ENCODE peak calls at places on chromosome 18, in five cellular contexts. A, C, I, Y and B are unnamed samples.

GRCh38 chr18:36127866-36128845 is 984 bp downstream of the SLC39A6 start:
- DNase-seq in A (peak), C (peak), I (peak), Y (no peak), B (no peak)

GRCh38 chr18:60624207-60624606 is 251.6 kb upstream of the MC4R start:
- DNase-seq in A (no peak), C (no peak), I (no peak), Y (no peak), B (no peak)

GRCh38 chr18:40852406-40852805 is 1102.6 kb upstream of the PIK3C3 start:
- DNase-seq in A (no peak), C (no peak), I (peak), Y (no peak), B (no peak)

GRCh38 chr18:3177902-3178687 is 41.7 kb downstream of the MYOM1 start:
- DNase-seq in A (peak), C (peak), I (no peak), Y (no peak), B (peak)

GRCh38 chr18:42001801-42002200 is 46.8 kb downstream of the PIK3C3 start:
- DNase-seq in A (no peak), C (no peak), I (no peak), Y (no peak), B (no peak)

GRCh38 chr18:62938451-62938850 is 223.1 kb downstream of the PHLPP1 start:
- DNase-seq in A (no peak), C (no peak), I (no peak), Y (no peak), B (no peak)

GRCh38 chr18:45519881-45520280 is 95.4 kb upstream of the SLC14A2 start:
- DNase-seq in A (no peak), C (no peak), I (no peak), Y (no peak), B (no peak)

GRCh38 chr18:75376004-75376403 is 51.5 kb downstream of the SMIM21 start:
- DNase-seq in A (no peak), C (no peak), I (peak), Y (no peak), B (no peak)

GRCh38 chr18:64872710-64873458 is 724.0 kb upstream of the LINC00305 start:
- DNase-seq in A (no peak), C (no peak), I (no peak), Y (no peak), B (no peak)

GRCh38 chr18:2717407-2717806 is 61.9 kb downstream of the SMCHD1 start:
- DNase-seq in A (no peak), C (no peak), I (no peak), Y (no peak), B (no peak)

GRCh38 chr18:6219116-6219717 is 195.5 kb downstream of the L3MBTL4 start:
- DNase-seq in A (no peak), C (peak), I (no peak), Y (no peak), B (no peak)

GRCh38 chr18:42053188-42053781 is 98.3 kb downstream of the PIK3C3 start:
- DNase-seq in A (peak), C (peak), I (peak), Y (no peak), B (peak)

GRCh38 chr18:78583739-78584066 is 395.9 kb upstream of the SALL3 start:
- DNase-seq in A (no peak), C (no peak), I (no peak), Y (no peak), B (no peak)

GRCh38 chr18:46264255-46264654 is 160.1 kb downstream of the HAUS1 start:
- DNase-seq in A (no peak), C (no peak), I (peak), Y (no peak), B (no peak)

GRCh38 chr18:63963610-63964256 is 6.1 kb upstream of the SERPINB8 start:
- DNase-seq in A (peak), C (peak), I (peak), Y (no peak), B (no peak)

GRCh38 chr18:65919018-65919417 is 168.2 kb downstream of the CDH7 start:
- DNase-seq in A (no peak), C (no peak), I (no peak), Y (no peak), B (no peak)

GRCh38 chr18:45945669-45946068 is 21.5 kb downstream of the EPG5 start:
- DNase-seq in A (no peak), C (no peak), I (no peak), Y (no peak), B (no peak)

GRCh38 chr18:43620936-43621335 is 343.6 kb upstream of the SYT4 start:
- DNase-seq in A (no peak), C (no peak), I (peak), Y (no peak), B (no peak)

GRCh38 chr18:1261054-1261453 is 356.4 kb downstream of the ADCYAP1 start:
- DNase-seq in A (no peak), C (no peak), I (no peak), Y (no peak), B (no peak)

GRCh38 chr18:31506024-31506742 is 8.2 kb downstream of the DSG2 start:
- DNase-seq in A (no peak), C (no peak), I (peak), Y (no peak), B (no peak)

GRCh38 chr18:48777026-48777736 is 173.6 kb downstream of the SMAD7 start:
- DNase-seq in A (peak), C (no peak), I (peak), Y (peak), B (peak)

GRCh38 chr18:2218101-2218500 is 353.2 kb downstream of the METTL4 start:
- DNase-seq in A (no peak), C (no peak), I (no peak), Y (no peak), B (no peak)

GRCh38 chr18:23779696-23780303 is 90.5 kb downstream of the LAMA3 start:
- DNase-seq in A (no peak), C (no peak), I (peak), Y (no peak), B (no peak)

GRCh38 chr18:72871091-72871490 is 3.3 kb upstream of the NETO1 start:
- DNase-seq in A (no peak), C (no peak), I (peak), Y (no peak), B (no peak)

GRCh38 chr18:3067213-3068118 is 54.5 kb upstream of the LPIN2 start:
- DNase-seq in A (no peak), C (no peak), I (no peak), Y (no peak), B (no peak)

GRCh38 chr18:70469916-70470315 is 181.1 kb downstream of the SOCS6 start:
- DNase-seq in A (no peak), C (no peak), I (no peak), Y (no peak), B (no peak)

GRCh38 chr18:35974181-35974580 is 1.7 kb downstream of the RMP24 start:
- DNase-seq in A (no peak), C (no peak), I (no peak), Y (no peak), B (no peak)

GRCh38 chr18:76432970-76433767 is 61.9 kb downstream of the ZNF516 start:
- DNase-seq in A (no peak), C (no peak), I (no peak), Y (no peak), B (no peak)

GRCh38 chr18:6107794-6108193 is 212.5 kb upstream of the TMEM200C start:
- DNase-seq in A (no peak), C (no peak), I (no peak), Y (no peak), B (no peak)

GRCh38 chr18:72543362-72544055 is 633 bp downstream of the CBLN2 start:
- DNase-seq in A (no peak), C (no peak), I (no peak), Y (no peak), B (no peak)

GRCh38 chr18:39685303-39685902 is 2119.8 kb upstream of the CELF4 start:
- DNase-seq in A (no peak), C (no peak), I (no peak), Y (no peak), B (no peak)

GRCh38 chr18:79250236-79250993 is 145.3 kb upstream of the NFATC1 start:
- DNase-seq in A (no peak), C (no peak), I (no peak), Y (no peak), B (no peak)

GRCh38 chr18:77014538-77014937 is 118.0 kb downstream of the MBP start:
- DNase-seq in A (no peak), C (no peak), I (no peak), Y (no peak), B (no peak)

GRCh38 chr18:23894661-23895175 is 119.8 kb upstream of the TTC39C start:
- DNase-seq in A (no peak), C (no peak), I (no peak), Y (no peak), B (no peak)

GRCh38 chr18:49859725-49860124 is 46.4 kb upstream of the ACAA2 start:
- DNase-seq in A (no peak), C (no peak), I (no peak), Y (no peak), B (no peak)

GRCh38 chr18:49859006-49859359 is 45.6 kb upstream of the ACAA2 start:
- DNase-seq in A (no peak), C (no peak), I (no peak), Y (no peak), B (no peak)

GRCh38 chr18:49862656-49863385 is 49.5 kb upstream of the ACAA2 start:
- DNase-seq in A (no peak), C (no peak), I (no peak), Y (no peak), B (no peak)

GRCh38 chr18:49863769-49864615 is 50.7 kb upstream of the ACAA2 start:
- DNase-seq in A (no peak), C (no peak), I (no peak), Y (no peak), B (no peak)

GRCh38 chr18:49861659-49862058 is 48.3 kb upstream of the ACAA2 start:
- DNase-seq in A (no peak), C (no peak), I (no peak), Y (no peak), B (no peak)
- TF ChIP-seq CTCF in A (peak), C (peak), I (peak), Y (peak), B (no peak)

GRCh38 chr18:33755918-33756590 is 178.0 kb downstream of the ASXL3 start:
- DNase-seq in A (no peak), C (no peak), I (peak), Y (peak), B (no peak)

GRCh38 chr18:33757037-33757436 is 179.0 kb downstream of the ASXL3 start:
- DNase-seq in A (no peak), C (no peak), I (peak), Y (no peak), B (no peak)

GRCh38 chr18:33761363-33761762 is 183.3 kb downstream of the ASXL3 start:
- DNase-seq in A (no peak), C (peak), I (peak), Y (no peak), B (no peak)
- TF ChIP-seq CTCF in A (peak), C (peak), I (peak), Y (peak), B (no peak)

GRCh38 chr18:4758980-4759379 is 303.9 kb upstream of the DLGAP1 start:
- DNase-seq in A (no peak), C (no peak), I (no peak), Y (no peak), B (no peak)
- TF ChIP-seq CTCF in A (no peak), C (no peak), I (no peak), Y (no peak), B (no peak)

GRCh38 chr18:55479656-55480420 is 108.2 kb downstream of the TCF4 start:
- DNase-seq in A (no peak), C (no peak), I (no peak), Y (no peak), B (no peak)

GRCh38 chr18:55475916-55476315 is 112.1 kb downstream of the TCF4 start:
- DNase-seq in A (no peak), C (no peak), I (no peak), Y (no peak), B (no peak)

GRCh38 chr18:55475467-55475866 is 112.5 kb downstream of the TCF4 start:
- DNase-seq in A (no peak), C (no peak), I (no peak), Y (no peak), B (no peak)

GRCh38 chr18:55478301-55478660 is 109.7 kb downstream of the TCF4 start:
- DNase-seq in A (no peak), C (no peak), I (no peak), Y (no peak), B (no peak)

DNA sequence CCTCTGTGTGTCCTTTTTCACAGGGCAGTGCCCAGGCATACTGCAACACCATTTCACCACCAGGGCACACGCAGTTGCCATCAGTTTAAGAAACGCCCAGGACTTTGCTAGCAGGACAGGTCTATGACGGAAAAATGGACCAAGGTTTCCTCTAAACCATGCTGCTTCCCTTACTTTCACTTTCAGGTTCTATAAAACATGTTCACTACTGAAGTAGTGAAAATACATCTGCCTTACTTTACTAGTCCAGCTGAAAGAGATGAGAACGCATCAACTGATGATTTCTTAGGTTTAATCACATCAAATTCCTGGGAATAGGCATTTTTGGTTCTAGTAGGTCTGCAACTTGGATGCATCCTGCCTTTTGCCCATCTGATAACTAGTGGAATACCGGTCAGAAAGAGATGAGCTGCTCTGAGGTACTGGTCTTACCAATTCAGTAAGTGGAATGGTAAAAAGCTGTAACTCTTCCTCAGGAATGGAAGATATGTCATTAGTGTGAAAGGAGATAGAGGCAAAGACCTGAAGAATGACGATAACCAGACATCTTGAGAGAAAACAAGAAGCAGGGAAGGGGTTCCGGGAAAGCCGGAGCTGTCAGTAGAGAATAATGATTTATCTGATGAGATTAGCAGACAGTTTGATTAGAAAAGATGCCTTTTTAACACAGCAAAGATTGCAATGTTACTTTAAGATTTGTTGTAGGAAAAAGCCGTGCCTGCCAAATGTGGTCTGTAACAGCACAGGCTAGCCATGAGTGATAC is 110.3 kb downstream of the TCF4 start:
- DNase-seq in A (no peak), C (no peak), I (peak), Y (no peak), B (no peak)
- TF ChIP-seq CTCF in A (no peak), C (peak), I (peak), Y (peak), B (no peak)

GRCh38 chr18:13582283-13582682 is 144.1 kb downstream of the FAM210A start:
- DNase-seq in A (no peak), C (no peak), I (no peak), Y (no peak), B (no peak)

GRCh38 chr18:13580351-13580750 is 146.0 kb downstream of the FAM210A start:
- DNase-seq in A (no peak), C (no peak), I (no peak), Y (peak), B (no peak)

GRCh38 chr18:13579874-13580273 is 146.5 kb downstream of the FAM210A start:
- DNase-seq in A (no peak), C (no peak), I (no peak), Y (no peak), B (no peak)

GRCh38 chr18:13581496-13581895 is 144.9 kb downstream of the FAM210A start:
- DNase-seq in A (no peak), C (no peak), I (no peak), Y (no peak), B (no peak)

DNA sequence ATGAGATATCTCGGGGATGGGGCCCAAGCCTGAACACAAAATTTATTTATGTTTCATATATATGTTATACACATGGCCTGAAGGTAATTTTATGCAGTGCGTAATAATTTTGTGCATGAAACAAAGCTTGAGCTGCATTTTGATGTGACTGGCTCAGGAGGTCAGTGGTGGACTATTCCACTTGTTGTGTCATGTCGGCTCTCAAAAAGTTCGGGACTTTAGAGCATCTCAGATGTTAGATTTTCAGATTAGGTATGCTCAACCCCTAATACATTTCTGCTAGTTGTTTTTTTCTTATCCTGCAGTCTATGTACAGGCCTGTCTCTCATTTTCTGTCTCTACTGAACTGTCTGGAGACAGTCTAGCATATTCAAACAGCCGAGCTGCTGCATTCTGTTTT is 145.3 kb downstream of the FAM210A start:
- DNase-seq in A (no peak), C (no peak), I (no peak), Y (no peak), B (no peak)
- TF ChIP-seq CTCF in A (no peak), C (no peak), I (no peak), Y (no peak), B (no peak)

GRCh38 chr18:34261865-34262780 is 37.4 kb upstream of the NOL4 start:
- DNase-seq in A (no peak), C (no peak), I (no peak), Y (no peak), B (no peak)
- TF ChIP-seq CTCF in A (no peak), C (no peak), I (no peak), Y (no peak), B (no peak)

GRCh38 chr18:51907687-51908597 is 432.1 kb upstream of the DCC start:
- DNase-seq in A (no peak), C (no peak), I (no peak), Y (no peak), B (no peak)
- TF ChIP-seq CTCF in A (no peak), C (no peak), I (no peak), Y (no peak), B (no peak)

GRCh38 chr18:59006461-59007067 is 133.1 kb upstream of the SEC11C start:
- DNase-seq in A (no peak), C (no peak), I (no peak), Y (no peak), B (no peak)
- TF ChIP-seq CTCF in A (no peak), C (no peak), I (no peak), Y (no peak), B (no peak)